ENCODE peak calls at places on chromosomes 6 and 20, in five cellular contexts. G is A549, X is GM12878, P is HepG2, S is K562. L is an unnamed sample.

GRCh38 chr6:5338177-5338960 is 77.1 kb downstream of the FARS2 start:
- DNase-seq in G (no peak), X (peak), P (no peak), S (no peak), L (no peak)

GRCh38 chr20:57107208-57107607 is 159.2 kb downstream of the BMP7 start:
- DNase-seq in G (no peak), X (no peak), P (no peak), S (no peak), L (no peak)

GRCh38 chr6:31657406-31658157 is 1.9 kb downstream of the APOM start:
- DNase-seq in G (no peak), X (no peak), P (no peak), S (peak), L (no peak)

GRCh38 chr6:163585932-163586437 is 171.5 kb downstream of the QKI start:
- DNase-seq in G (peak), X (no peak), P (no peak), S (peak), L (no peak)

GRCh38 chr6:63509652-63510352 is 62.5 kb upstream of the LOC128125822 start:
- DNase-seq in G (no peak), X (no peak), P (peak), S (no peak), L (no peak)

GRCh38 chr20:46182801-46183200 is 64.7 kb downstream of the CD40 start:
- DNase-seq in G (no peak), X (no peak), P (no peak), S (no peak), L (no peak)

GRCh38 chr20:63178889-63179751 is 36.8 kb downstream of the YTHDF1 start:
- DNase-seq in G (no peak), X (no peak), P (no peak), S (peak), L (peak)

GRCh38 chr6:10719386-10720228 is 3.3 kb upstream of the TMEM14C start:
- DNase-seq in G (no peak), X (no peak), P (peak), S (no peak), L (no peak)

GRCh38 chr20:6908673-6909072 is 141.2 kb downstream of the BMP2 start:
- DNase-seq in G (no peak), X (no peak), P (no peak), S (no peak), L (peak)

GRCh38 chr20:38969708-38970107 is 7.6 kb downstream of the DHX35 start:
- DNase-seq in G (no peak), X (no peak), P (peak), S (no peak), L (no peak)

GRCh38 chr6:156582509-156582992 is 194.6 kb upstream of the ARID1B start:
- DNase-seq in G (no peak), X (no peak), P (no peak), S (no peak), L (no peak)

GRCh38 chr6:47230579-47230978 is 79.1 kb downstream of the TNFRSF21 start:
- DNase-seq in G (no peak), X (no peak), P (peak), S (no peak), L (no peak)

GRCh38 chr6:31379850-31380249 is 22.9 kb upstream of the HLA-B start:
- DNase-seq in G (no peak), X (no peak), P (no peak), S (no peak), L (no peak)

GRCh38 chr20:10508468-10509251 is 73.6 kb downstream of the SLX4IP start:
- DNase-seq in G (no peak), X (no peak), P (no peak), S (no peak), L (no peak)

GRCh38 chr6:72826744-72827438 is 205.0 kb downstream of the KCNQ5 start:
- DNase-seq in G (no peak), X (no peak), P (no peak), S (no peak), L (no peak)

DNA sequence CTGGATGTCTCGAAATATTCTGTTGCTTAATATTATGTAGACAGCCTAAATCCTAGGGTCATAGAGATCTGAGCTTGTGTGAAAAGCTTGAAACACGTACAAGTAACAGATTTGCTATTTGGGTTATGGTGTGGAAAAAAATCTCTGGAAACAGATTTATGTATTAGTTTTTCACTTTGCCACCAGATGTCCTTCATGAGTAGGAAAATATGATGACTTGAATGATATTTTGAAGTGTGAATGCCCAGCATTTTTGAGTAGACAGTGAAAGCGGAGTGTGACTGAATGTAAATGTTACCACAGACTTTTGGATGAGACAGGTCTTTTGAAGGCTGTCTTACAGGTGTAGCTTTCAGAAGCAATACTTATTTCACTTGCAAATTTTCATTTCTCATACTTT is 4.2 kb upstream of the BMP6 start:
- DNase-seq in G (peak), X (no peak), P (peak), S (no peak), L (no peak)
- TF ChIP-seq CTCF in G (peak), X (peak), P (peak), S (peak), L (no peak)

DNA sequence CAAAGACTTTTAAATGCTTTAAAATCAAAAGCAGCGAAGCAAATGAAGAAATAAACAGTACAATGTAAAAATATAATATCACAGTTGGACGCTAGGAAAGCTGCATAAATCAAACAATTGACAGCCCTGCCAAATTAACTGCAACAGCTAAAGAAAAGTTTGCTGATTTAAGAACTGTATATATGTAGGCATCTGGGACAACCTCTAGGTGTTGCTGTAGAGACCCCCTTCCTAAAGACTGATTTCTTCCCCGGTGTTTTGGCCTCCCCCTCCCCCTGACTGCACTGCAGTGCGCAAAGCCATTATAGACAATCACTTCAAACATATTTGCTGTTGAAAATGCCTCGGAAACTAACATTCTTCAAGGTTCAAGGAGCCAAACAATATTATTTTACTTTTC is 1.1 kb downstream of the ELOVL4 start:
- DNase-seq in G (peak), X (no peak), P (peak), S (no peak), L (peak)
- TF ChIP-seq JUNB in G (no peak), X (no peak), P (no peak), S (no peak), L (no peak)

DNA sequence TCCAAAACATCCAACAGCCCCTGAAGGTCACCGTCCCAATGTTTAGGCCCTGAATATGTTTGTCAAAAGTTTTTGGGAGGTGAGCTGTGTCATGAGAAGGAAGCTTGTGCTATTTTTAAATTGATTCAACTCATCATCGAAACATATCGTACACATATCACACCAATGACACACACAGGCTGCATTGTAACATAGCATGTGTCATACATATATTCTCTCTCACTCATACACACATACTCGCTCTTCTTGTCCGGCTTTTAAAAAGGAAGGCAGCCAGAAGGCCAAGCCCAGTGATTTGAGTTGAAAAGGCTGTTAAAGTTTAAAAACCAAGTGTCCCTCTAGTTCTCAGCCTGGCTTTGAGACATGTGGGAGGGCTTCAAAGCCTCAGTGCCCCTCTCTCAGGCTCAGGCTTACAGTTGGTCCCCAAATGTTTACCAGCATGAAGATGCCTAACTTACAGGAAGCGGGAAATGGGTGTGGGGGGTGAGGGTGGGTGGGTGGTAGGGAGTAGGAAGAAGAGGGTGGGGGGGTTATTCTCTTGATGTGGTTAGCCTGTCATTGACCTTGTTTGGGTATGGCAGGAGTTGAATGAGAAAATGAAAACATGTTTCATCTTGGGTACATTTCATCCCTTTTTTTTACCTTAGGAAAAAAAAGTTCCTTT is 3.3 kb upstream of the PRDM1 start:
- DNase-seq in G (no peak), X (no peak), P (no peak), S (no peak), L (no peak)
- TF ChIP-seq CTCF in G (no peak), X (no peak), P (no peak), S (no peak), L (no peak)

DNA sequence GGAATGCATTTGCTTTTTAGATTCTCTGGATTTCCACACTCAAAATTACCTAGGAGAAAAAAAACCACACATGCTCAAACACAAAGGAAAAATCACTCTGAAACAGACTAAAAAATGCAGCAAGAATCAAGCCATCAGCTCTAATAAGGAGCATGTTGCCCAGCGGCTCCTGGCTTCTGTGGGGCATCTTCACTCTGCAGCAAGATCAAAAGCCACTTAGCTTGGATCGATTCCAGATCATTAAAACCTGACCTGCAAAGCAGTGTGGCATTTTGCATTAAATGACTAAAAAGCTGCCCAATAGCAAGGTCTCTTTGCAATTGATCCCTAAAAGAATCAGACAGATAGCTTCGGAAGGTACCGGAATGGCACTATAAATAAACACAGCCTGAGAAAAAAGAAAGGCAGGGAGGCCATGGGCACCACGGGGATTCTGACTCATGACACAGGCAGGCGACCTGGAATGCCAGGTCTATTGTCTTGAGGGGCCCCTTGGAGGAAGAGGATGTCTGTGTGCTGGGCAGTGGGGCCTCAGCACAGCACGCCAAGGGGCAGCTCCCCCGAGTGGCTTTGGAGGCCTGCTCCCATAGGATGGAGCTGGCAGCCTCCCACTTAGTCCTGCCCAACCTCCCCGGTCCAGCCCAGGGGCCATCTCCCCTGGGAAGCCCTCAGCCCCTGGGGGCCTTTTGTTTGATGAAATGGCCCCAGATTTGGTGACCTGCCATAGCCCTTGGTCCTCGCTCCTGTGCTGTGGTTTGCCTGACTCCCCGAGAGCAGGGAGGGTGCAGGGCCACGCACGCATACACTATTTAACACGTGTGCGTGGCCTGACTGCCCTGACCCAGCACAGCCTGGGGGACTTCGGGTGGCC is 7.6 kb downstream of the LEMD2 start:
- DNase-seq in G (peak), X (no peak), P (no peak), S (no peak), L (peak)
- TF ChIP-seq JUNB in G (no peak), X (no peak), P (no peak), S (no peak), L (no peak)

DNA sequence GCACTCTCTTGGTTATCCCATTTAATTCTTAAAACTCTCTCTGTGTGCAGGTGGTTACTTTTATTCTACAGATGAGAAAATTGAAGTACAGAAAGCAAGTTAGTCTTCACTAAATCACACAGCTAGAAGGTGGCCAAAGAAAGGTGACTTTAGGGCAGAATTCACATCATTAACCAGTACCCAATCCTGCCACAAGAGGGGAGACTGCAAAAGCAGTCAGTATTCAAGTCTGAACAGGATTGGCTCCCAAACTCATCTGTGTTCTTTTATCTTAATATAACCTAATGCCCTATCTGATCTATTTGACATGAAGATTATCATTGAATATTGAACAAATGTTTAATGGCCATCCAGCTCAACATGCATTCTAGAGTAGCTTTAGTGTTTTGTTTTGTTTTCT is 225.3 kb upstream of the FAM83B start:
- DNase-seq in G (no peak), X (no peak), P (no peak), S (no peak), L (peak)
- TF ChIP-seq CTCF in G (no peak), X (peak), P (no peak), S (no peak), L (peak)

GRCh38 chr6:158539363-158539762 is 20.5 kb upstream of the TMEM181 start:
- DNase-seq in G (no peak), X (no peak), P (no peak), S (no peak), L (no peak)

GRCh38 chr6:158544428-158544827 is 15.5 kb upstream of the TMEM181 start:
- DNase-seq in G (no peak), X (no peak), P (no peak), S (no peak), L (no peak)

GRCh38 chr6:158548418-158549161 is 11.3 kb upstream of the TMEM181 start:
- DNase-seq in G (no peak), X (no peak), P (no peak), S (no peak), L (peak)

GRCh38 chr6:158545043-158545966 is 14.6 kb upstream of the TMEM181 start:
- DNase-seq in G (no peak), X (no peak), P (peak), S (no peak), L (no peak)

DNA sequence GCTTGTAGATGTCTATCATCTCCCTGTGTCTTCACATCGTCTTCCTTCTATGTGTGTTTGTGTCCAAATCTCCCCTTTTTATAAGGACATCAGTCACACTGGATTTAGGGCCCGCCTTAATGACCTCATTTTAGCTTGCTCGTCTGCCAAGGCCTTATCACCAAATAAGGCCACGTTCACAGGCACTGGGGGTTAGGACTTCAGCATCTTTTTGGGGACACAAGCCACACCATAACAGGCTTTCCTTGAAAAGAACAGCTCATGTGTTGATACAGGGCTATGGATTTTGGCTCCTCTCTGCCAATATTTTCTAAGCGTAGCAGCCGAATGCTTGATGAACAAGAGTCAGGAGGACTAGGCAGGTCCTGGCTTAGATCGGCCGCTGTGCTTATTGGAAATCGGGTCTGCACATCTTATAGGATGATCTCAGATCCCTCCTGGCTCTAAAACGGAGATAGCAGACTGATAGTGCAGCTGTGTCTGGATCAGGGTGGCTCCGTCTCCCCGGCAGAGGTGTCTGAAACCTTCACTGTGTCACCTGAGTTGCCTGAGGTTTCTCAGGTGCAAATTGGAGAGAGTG is 16.2 kb upstream of the TMEM181 start:
- DNase-seq in G (no peak), X (no peak), P (peak), S (no peak), L (no peak)
- TF ChIP-seq JUNB in G (no peak), X (no peak), P (no peak), S (no peak), L (no peak)

GRCh38 chr6:21664263-21665081 is 70.9 kb downstream of the SOX4 start:
- DNase-seq in G (peak), X (no peak), P (no peak), S (no peak), L (peak)
- TF ChIP-seq CTCF in G (no peak), X (no peak), P (no peak), S (no peak), L (no peak)

DNA sequence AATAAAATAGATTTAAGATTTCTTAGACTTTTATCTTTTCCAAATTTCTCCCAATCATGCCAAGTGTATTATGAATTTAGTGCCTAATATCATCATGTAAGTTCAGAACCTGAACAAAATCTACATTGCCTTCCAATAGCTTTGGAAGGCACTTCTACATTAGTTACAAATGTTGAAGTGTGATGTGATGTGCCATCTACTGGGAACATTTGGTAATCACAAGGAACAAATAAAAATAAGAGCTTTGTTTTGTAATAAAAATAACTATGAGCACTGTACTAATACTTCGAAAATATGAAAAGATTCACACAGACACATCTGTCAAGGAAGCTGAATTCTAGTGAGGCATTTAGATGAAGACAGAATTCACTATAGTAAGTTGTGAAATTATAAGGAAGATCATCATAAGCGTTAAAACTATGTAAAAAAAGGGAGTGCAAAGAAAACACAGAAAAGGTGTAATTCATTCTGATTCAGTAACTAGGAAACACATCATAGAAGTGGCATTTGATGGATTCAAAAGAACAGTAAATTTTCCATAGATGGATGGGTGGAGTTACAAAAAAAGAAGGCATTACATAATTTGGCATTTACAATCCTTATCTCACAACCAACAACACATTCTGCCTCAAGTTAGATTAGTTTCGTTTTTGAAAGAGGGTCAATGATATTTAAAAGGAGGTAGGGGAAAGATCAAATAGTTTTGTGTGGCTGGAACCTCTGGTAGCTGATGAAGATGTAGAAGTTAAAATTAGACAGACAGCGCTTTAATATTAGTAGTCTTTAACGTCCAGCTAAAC is 161.0 kb downstream of the ASCC3 start:
- DNase-seq in G (peak), X (no peak), P (peak), S (peak), L (peak)
- TF ChIP-seq JUNB in G (no peak), X (no peak), P (no peak), S (no peak), L (no peak)

L was measured in GM23338.